ENCODE peak calls at places on chromosomes 6 and 20, in ten cellular contexts. F is Peyer's patch; P is IMR-90; I is SK-N-SH; B is HCT116; H is CD8-positive, alpha-beta memory T cell; T is heart left ventricle; C is endodermal cell; D is body of pancreas; A is CD8-positive, alpha-beta T cell. M is an unnamed sample.

GRCh38 chr6:106089981-106090380 is 3.8 kb downstream of the PRDM1 start:
- DNase-seq in C (no peak), H (no peak), B (no peak), P (peak; percentile 57), I (no peak), A (no peak), F (no peak), T (no peak), D (no peak), M (peak; percentile 37)

GRCh38 chr6:108946695-108947094 is 98.5 kb downstream of the ARMC2 start:
- DNase-seq in D (no peak), F (no peak), C (no peak), B (no peak), T (no peak), I (no peak), H (no peak), A (no peak), P (peak; percentile 34), M (no peak)

GRCh38 chr6:9540126-9540525 is 874.7 kb downstream of the TFAP2A start:
- DNase-seq in A (no peak), H (no peak), C (no peak), B (no peak), D (no peak), P (peak; percentile 25), T (no peak), I (no peak), F (no peak), M (no peak)

GRCh38 chr6:44219053-44219814 is 2.5 kb downstream of the MYMX start:
- DNase-seq in A (no peak), F (peak; percentile 64), C (peak; percentile 97), P (peak; percentile 55), I (peak; percentile 92), D (peak; percentile 83), T (peak; percentile 94), H (no peak), B (no peak), M (peak; percentile 50)

GRCh38 chr20:57810511-57811372 is 100.9 kb upstream of the PMEPA1 start:
- DNase-seq in H (no peak), D (no peak), T (no peak), I (no peak), B (no peak), P (no peak), F (no peak), A (no peak), C (no peak), M (peak; percentile 67)

GRCh38 chr6:157219201-157220200 is 103.8 kb downstream of the TMEM242 start:
- DNase-seq in D (peak; percentile 9), B (no peak), C (peak; percentile 80), H (no peak), I (no peak), P (peak; percentile 63), F (no peak), A (no peak), T (no peak), M (no peak)

GRCh38 chr6:6820688-6821238 is 232.2 kb downstream of the LY86 start:
- DNase-seq in D (peak; percentile 67), I (no peak), T (no peak), B (peak; percentile 98), P (no peak), F (no peak), H (no peak), A (no peak), C (peak; percentile 95), M (peak; percentile 84)

GRCh38 chr6:106470316-106470715 is 109.8 kb downstream of the CRYBG1 start:
- DNase-seq in B (no peak), F (no peak), H (no peak), T (no peak), D (no peak), P (peak; percentile 11), A (no peak), C (no peak), I (no peak), M (no peak)

GRCh38 chr6:66897576-66897975 is 1190.5 kb upstream of the EYS start:
- DNase-seq in F (no peak), C (peak; percentile 45), H (no peak), T (peak; percentile 19), P (peak; percentile 1), I (no peak), D (no peak), A (no peak), B (no peak), M (no peak)

GRCh38 chr6:170186909-170187668 is 103.8 kb downstream of the DLL1 start:
- DNase-seq in B (no peak), C (no peak), D (no peak), F (no peak), A (no peak), P (no peak), T (no peak), H (no peak), I (no peak), M (no peak)

GRCh38 chr6:113774122-113774835 is 82.9 kb upstream of the MARCKS start:
- DNase-seq in I (no peak), C (no peak), B (peak; percentile 8), F (no peak), H (no peak), P (peak; percentile 73), D (no peak), T (no peak), A (no peak), M (no peak)

DNA sequence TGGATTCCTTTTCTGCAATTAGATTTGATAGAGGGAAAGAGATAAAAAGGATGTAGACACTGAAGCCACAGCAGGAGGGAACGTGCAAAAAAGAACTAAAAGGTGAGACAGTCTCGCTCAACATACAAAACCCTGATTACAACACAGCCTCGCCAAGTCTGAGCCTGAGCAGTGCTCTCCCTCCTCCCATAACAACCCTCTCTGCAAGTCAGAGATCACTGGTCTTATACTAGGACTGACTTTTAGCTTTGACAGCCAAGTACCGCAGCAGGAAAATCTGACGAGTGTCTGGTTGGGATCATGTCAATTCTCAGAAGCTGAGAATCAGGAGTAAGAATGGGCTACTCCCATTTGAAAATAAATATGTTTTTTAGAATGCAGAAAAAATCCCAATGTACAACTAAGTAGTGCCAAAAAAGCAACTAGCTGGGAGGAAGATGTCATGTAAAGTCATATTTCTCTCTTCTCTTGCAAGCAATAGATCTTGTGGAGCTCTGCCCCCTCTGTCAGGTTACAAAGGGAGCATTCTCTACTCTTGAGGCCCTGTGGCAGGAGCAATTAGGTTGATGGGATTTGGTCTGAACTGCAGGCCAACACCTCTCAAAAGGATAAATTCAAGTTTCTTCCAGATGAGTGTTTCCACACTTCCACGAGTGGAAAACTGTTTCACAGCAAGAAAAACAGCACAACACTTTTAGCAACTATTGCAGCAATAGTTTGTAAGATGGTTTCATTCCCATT is 118.9 kb upstream of the COL21A1 start:
- DNase-seq in H (no peak), F (no peak), D (no peak), I (no peak), B (no peak), P (no peak), C (no peak), T (no peak), A (no peak), M (no peak)
- H3K4me1 ChIP-seq in H (no peaks in the 10 kb centered on the region), F (peaks cover 14% of the 10 kb centered on the region), D (peaks cover 17% of the 10 kb centered on the region), I (peaks cover 42% of the 10 kb centered on the region), B (peaks cover 11% of the 10 kb centered on the region), P (peaks cover 8% of the 10 kb centered on the region), C (no peaks in the 10 kb centered on the region), T (peaks cover 15% of the 10 kb centered on the region), A (no peaks in the 10 kb centered on the region), M (peaks cover 5% of the 10 kb centered on the region)

GRCh38 chr6:165983112-165984072 is 184.3 kb downstream of the TBXT start:
- DNase-seq in I (no peak), H (no peak), C (no peak), T (no peak), D (no peak), B (no peak), F (no peak), A (no peak), P (no peak), M (no peak)
- H3K27me3 ChIP-seq in I (no peaks in the 10 kb centered on the region), H (no peaks in the 10 kb centered on the region), C (peaks cover 72% of the 10 kb centered on the region), T (no peaks in the 10 kb centered on the region), D (no peaks in the 10 kb centered on the region), B (no peaks in the 10 kb centered on the region), F (no peaks in the 10 kb centered on the region), A (no peaks in the 10 kb centered on the region), P (no peaks in the 10 kb centered on the region), M (peaks cover 3% of the 10 kb centered on the region)

GRCh38 chr6:36913082-36913481 is 27.3 kb downstream of the C6orf89 start:
- DNase-seq in F (no peak), H (no peak), B (no peak), C (no peak), T (no peak), D (no peak), P (no peak), I (no peak), A (no peak), M (no peak)

GRCh38 chr6:36915599-36915998 is 29.8 kb downstream of the C6orf89 start:
- DNase-seq in I (no peak), F (no peak), T (no peak), C (no peak), H (no peak), A (no peak), P (no peak), B (no peak), D (no peak), M (no peak)

GRCh38 chr6:36917541-36918193 is 31.9 kb downstream of the C6orf89 start:
- DNase-seq in C (no peak), A (no peak), I (no peak), H (no peak), F (no peak), P (peak; percentile 80), B (no peak), T (peak; percentile 63), D (no peak), M (no peak)

GRCh38 chr6:36914227-36914794 is 28.6 kb downstream of the C6orf89 start:
- DNase-seq in I (no peak), A (no peak), H (no peak), P (peak; percentile 56), B (peak; percentile 73), T (no peak), F (no peak), C (peak; percentile 91), D (peak; percentile 69), M (peak; percentile 96)

GRCh38 chr6:36916159-36916558 is 30.4 kb downstream of the C6orf89 start:
- DNase-seq in F (no peak), B (no peak), I (no peak), H (no peak), T (no peak), A (no peak), D (no peak), C (no peak), P (peak; percentile 36), M (no peak)
- H3K27ac ChIP-seq in F (no peak overlapping the region), B (no peak overlapping the region), I (no peak overlapping the region), H (no peak overlapping the region), T (no peak overlapping the region), A (no peak overlapping the region), D (no peak overlapping the region), C (no peak overlapping the region), P (no peak overlapping the region), M (no peak overlapping the region)

GRCh38 chr6:15426926-15427325 is 181.1 kb downstream of the JARID2 start:
- DNase-seq in D (no peak), B (no peak), T (no peak), I (no peak), F (no peak), P (no peak), A (no peak), H (no peak), C (no peak), M (no peak)
- H3K4me1 ChIP-seq in D (peaks cover 15% of the 10 kb centered on the region), B (no peaks in the 10 kb centered on the region), T (peaks cover 19% of the 10 kb centered on the region), I (peaks cover 14% of the 10 kb centered on the region), F (peaks cover 14% of the 10 kb centered on the region), P (peaks cover 22% of the 10 kb centered on the region), A (peaks cover 39% of the 10 kb centered on the region), H (peaks cover 35% of the 10 kb centered on the region), C (peaks cover 30% of the 10 kb centered on the region), M (no peaks in the 10 kb centered on the region)

GRCh38 chr6:84524636-84525035 is 239.8 kb downstream of the TBX18 start:
- DNase-seq in C (no peak), T (no peak), A (no peak), I (no peak), H (no peak), D (no peak), P (no peak), F (no peak), B (no peak), M (no peak)
- H3K27me3 ChIP-seq in C (no peaks in the 10 kb centered on the region), T (no peaks in the 10 kb centered on the region), A (no peaks in the 10 kb centered on the region), I (no peaks in the 10 kb centered on the region), H (no peaks in the 10 kb centered on the region), D (no peaks in the 10 kb centered on the region), P (no peaks in the 10 kb centered on the region), F (no peaks in the 10 kb centered on the region), B (peaks cover 5% of the 10 kb centered on the region), M (no peaks in the 10 kb centered on the region)